ENCODE peak calls at places on chromosome 6, in ten cellular contexts. S is stomach; F is CD8-positive, alpha-beta T cell; Z is GM23248; M is cardiac muscle cell; U is endodermal cell; H is Peyer's patch; A is mesendoderm; O is mesenchymal stem cell; J is hepatocyte. R is an unnamed sample. For H3K36me3, the result is how much of the 10 kb centered on the place peaks cover.

GRCh38 chr6:18551228-18551627 is 164.1 kb downstream of the RNF144B start:
- DNase-seq in S (no peak), F (no peak), Z (peak), M (no peak), U (no peak), H (no peak), A (no peak), O (peak), J (no peak), R (no peak)

GRCh38 chr6:157203312-157203744 is 120.0 kb downstream of the TMEM242 start:
- DNase-seq in S (no peak), F (no peak), Z (no peak), M (no peak), U (no peak), H (no peak), A (no peak), O (no peak), J (no peak), R (no peak)

GRCh38 chr6:100628180-100628579 is 163.5 kb upstream of the SIM1 start:
- DNase-seq in S (no peak), F (no peak), Z (no peak), M (no peak), U (no peak), H (no peak), A (no peak), O (no peak), J (no peak), R (no peak)

GRCh38 chr6:142913511-142914047 is 31.4 kb downstream of the HIVEP2 start:
- DNase-seq in S (no peak), F (peak), Z (no peak), M (no peak), U (no peak), H (peak), A (no peak), O (no peak), J (no peak), R (no peak)

GRCh38 chr6:36616888-36617521 is 22.8 kb downstream of the SRSF3 start:
- DNase-seq in S (peak), F (no peak), Z (peak), M (no peak), U (no peak), H (peak), A (no peak), O (no peak), J (no peak), R (peak)

GRCh38 chr6:235763-236360 is 56.4 kb upstream of the DUSP22 start:
- DNase-seq in S (no peak), F (no peak), Z (peak), M (no peak), U (peak), H (no peak), A (peak), O (peak), J (no peak), R (no peak)

GRCh38 chr6:106553440-106553839 is 75.9 kb downstream of the RTN4IP1 start:
- DNase-seq in S (no peak), F (no peak), Z (no peak), M (no peak), U (no peak), H (no peak), A (no peak), O (no peak), J (no peak), R (no peak)

GRCh38 chr6:37130704-37131103 is 39.2 kb upstream of the PIM1 start:
- DNase-seq in S (peak), F (no peak), Z (peak), M (no peak), U (no peak), H (peak), A (no peak), O (peak), J (peak), R (peak)

GRCh38 chr6:143449731-143450452 is 603 bp downstream of the ADAT2 start:
- DNase-seq in S (no peak), F (peak), Z (peak), M (peak), U (peak), H (peak), A (peak), O (peak), J (peak), R (peak)

GRCh38 chr6:75261299-75261698 is 17.7 kb upstream of the COX7A2 start:
- DNase-seq in S (no peak), F (no peak), Z (no peak), M (no peak), U (no peak), H (no peak), A (no peak), O (no peak), J (no peak), R (no peak)
- H3K36me3 ChIP-seq in S (half or more), F (under half), Z (under half), M (under half), U (half or more), H (under half), A (under half), O (half or more), J (under half), R (half or more)

GRCh38 chr6:30610065-30610464 is 7.0 kb downstream of the PPP1R10 start:
- DNase-seq in S (no peak), F (no peak), Z (no peak), M (no peak), U (no peak), H (no peak), A (no peak), O (no peak), J (no peak), R (no peak)
- H3K36me3 ChIP-seq in S (under half), F (under half), Z (under half), M (under half), U (half or more), H (under half), A (under half), O (half or more), J (under half), R (under half)

DNA sequence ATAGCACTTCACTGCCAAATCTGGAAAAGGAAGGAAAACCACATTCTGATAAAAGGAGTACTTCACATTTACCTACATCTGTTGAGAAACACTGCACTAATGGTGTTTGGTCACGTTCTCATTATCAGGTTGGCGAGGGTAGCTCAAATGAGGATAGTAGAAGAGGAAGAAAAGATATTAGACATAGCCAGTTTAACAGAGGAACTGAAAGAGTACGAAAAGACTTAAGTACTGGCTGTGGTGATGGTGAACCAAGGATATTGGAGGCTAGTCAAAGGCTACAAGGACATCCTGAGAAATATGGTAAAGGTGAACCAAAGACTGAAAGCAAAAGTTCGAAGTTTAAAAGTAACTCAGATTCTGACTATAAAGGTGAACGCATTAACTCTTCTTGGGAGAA is 32.0 kb upstream of the GJA10 start:
- DNase-seq in S (no peak), F (no peak), Z (no peak), M (no peak), U (no peak), H (no peak), A (no peak), O (no peak), J (no peak), R (no peak)
- H3K36me3 ChIP-seq in S (half or more), F (under half), Z (half or more), M (half or more), U (half or more), H (under half), A (under half), O (half or more), J (under half), R (under half)

DNA sequence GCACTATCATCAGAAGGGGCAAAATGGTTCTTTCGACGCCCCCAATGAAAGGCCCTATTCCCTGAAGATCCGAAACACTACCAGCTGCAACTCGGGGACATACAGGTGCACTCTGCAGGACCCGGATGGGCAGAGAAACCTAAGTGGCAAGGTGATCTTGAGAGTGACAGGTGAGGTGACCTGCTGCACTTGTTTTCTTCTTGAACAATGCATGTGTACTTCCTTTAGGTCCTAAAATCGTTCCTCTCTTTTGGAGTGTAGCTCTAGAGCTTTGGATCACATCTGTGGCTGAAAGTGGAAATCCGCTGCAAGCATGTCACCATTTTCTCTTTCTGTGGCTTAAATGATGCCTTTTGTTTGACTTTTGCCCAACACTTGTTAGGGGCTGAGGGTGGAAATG is 14.0 kb downstream of the CD83 start:
- DNase-seq in S (no peak), F (no peak), Z (no peak), M (no peak), U (no peak), H (no peak), A (no peak), O (no peak), J (no peak), R (no peak)
- H3K36me3 ChIP-seq in S (under half), F (under half), Z (under half), M (under half), U (under half), H (under half), A (under half), O (under half), J (under half), R (under half)

GRCh38 chr6:20128018-20128417 is 84.3 kb downstream of the MBOAT1 start:
- DNase-seq in S (no peak), F (no peak), Z (no peak), M (no peak), U (no peak), H (no peak), A (no peak), O (no peak), J (no peak), R (no peak)
- H3K36me3 ChIP-seq in S (under half), F (under half), Z (under half), M (under half), U (under half), H (under half), A (under half), O (under half), J (under half), R (under half)

GRCh38 chr6:35084041-35084491 is 57.1 kb downstream of the TCP11 start:
- DNase-seq in S (no peak), F (no peak), Z (no peak), M (no peak), U (peak), H (peak), A (no peak), O (no peak), J (no peak), R (no peak)
- H3K36me3 ChIP-seq in S (half or more), F (under half), Z (under half), M (under half), U (under half), H (under half), A (under half), O (half or more), J (under half), R (under half)

GRCh38 chr6:3526962-3527796 is 70.3 kb upstream of the SLC22A23 start:
- DNase-seq in S (no peak), F (no peak), Z (no peak), M (no peak), U (peak), H (no peak), A (no peak), O (no peak), J (no peak), R (no peak)
- H3K36me3 ChIP-seq in S (under half), F (under half), Z (under half), M (under half), U (under half), H (under half), A (under half), O (under half), J (under half), R (under half)

GRCh38 chr6:167877994-167878779 is 51.5 kb downstream of the AFDN start:
- DNase-seq in S (no peak), F (no peak), Z (no peak), M (no peak), U (no peak), H (no peak), A (no peak), O (no peak), J (no peak), R (no peak)

GRCh38 chr6:167882244-167882643 is 55.5 kb downstream of the AFDN start:
- DNase-seq in S (no peak), F (no peak), Z (no peak), M (no peak), U (no peak), H (no peak), A (no peak), O (no peak), J (no peak), R (no peak)

GRCh38 chr6:167881327-167881726 is 54.6 kb downstream of the AFDN start:
- DNase-seq in S (no peak), F (no peak), Z (no peak), M (no peak), U (peak), H (no peak), A (peak), O (no peak), J (no peak), R (no peak)

DNA sequence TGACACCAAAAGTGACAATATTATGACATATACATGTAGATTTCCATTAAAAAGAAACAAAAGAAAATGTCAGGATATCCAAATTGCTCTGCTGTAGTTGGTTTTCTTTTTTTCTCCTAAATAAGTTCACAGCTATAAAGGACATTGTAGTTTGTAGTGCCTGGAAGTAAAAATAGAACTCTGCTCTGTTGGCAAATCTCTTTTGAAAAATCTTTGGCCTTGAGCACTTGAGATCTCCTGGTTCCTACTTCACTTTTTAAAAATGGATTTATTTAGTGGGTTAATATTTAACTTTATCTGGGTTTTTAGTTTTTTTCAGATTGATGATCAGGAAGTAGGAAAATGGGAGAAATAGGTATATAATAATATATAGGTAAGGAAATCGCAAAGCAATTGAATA is 52.9 kb downstream of the AFDN start:
- DNase-seq in S (no peak), F (no peak), Z (no peak), M (no peak), U (no peak), H (no peak), A (no peak), O (no peak), J (no peak), R (no peak)
- H3K36me3 ChIP-seq in S (half or more), F (under half), Z (under half), M (under half), U (half or more), H (under half), A (under half), O (half or more), J (under half), R (half or more)

GRCh38 chr6:166530211-166531045 is 56.0 kb downstream of the RAMACL start:
- DNase-seq in S (no peak), F (no peak), Z (no peak), M (no peak), U (no peak), H (no peak), A (no peak), O (no peak), J (no peak), R (no peak)

GRCh38 chr6:166538297-166539010 is 48.0 kb downstream of the RAMACL start:
- DNase-seq in S (no peak), F (no peak), Z (no peak), M (no peak), U (no peak), H (no peak), A (no peak), O (no peak), J (no peak), R (no peak)

GRCh38 chr6:166533205-166533824 is 53.2 kb downstream of the RAMACL start:
- DNase-seq in S (no peak), F (no peak), Z (no peak), M (no peak), U (no peak), H (peak), A (no peak), O (no peak), J (no peak), R (no peak)

GRCh38 chr6:166532302-166532701 is 54.2 kb downstream of the RAMACL start:
- DNase-seq in S (no peak), F (no peak), Z (no peak), M (no peak), U (no peak), H (no peak), A (no peak), O (no peak), J (no peak), R (no peak)

GRCh38 chr6:166534658-166535406 is 51.6 kb downstream of the RAMACL start:
- DNase-seq in S (no peak), F (no peak), Z (no peak), M (no peak), U (no peak), H (no peak), A (no peak), O (no peak), J (no peak), R (no peak)
- H3K36me3 ChIP-seq in S (half or more), F (under half), Z (under half), M (under half), U (under half), H (under half), A (under half), O (under half), J (under half), R (under half)

R was measured in psoas muscle.